ENCODE peak calls at places on chromosomes 4 and X, in six cellular contexts. Z, F, E, L, K and Y are unnamed samples. For H3K9me3, the result is how much of the 10 kb centered on the place peaks cover.

GRCh38 chr4:118877797-118878196 is 10.9 kb upstream of the SYNPO2 start:
- DNase-seq in Z (no peak), F (no peak), E (no peak), L (no peak), K (no peak), Y (no peak)

GRCh38 chr4:3174371-3175338 is 74.3 kb upstream of the MSANTD1 start:
- DNase-seq in Z (no peak), F (no peak), E (no peak), L (no peak), K (no peak), Y (no peak)

GRCh38 chrX:69149466-69150293 is 15.6 kb downstream of the PJA1 start:
- DNase-seq in Z (no peak), F (no peak), E (no peak), L (no peak), K (no peak), Y (no peak)

GRCh38 chr4:8739820-8740665 is 131.6 kb downstream of the HMX1 start:
- DNase-seq in Z (no peak), F (no peak), E (no peak), L (no peak), K (no peak), Y (peak)

GRCh38 chrX:9141496-9141895 is 107.6 kb upstream of the FAM9B start:
- DNase-seq in Z (no peak), F (no peak), E (no peak), L (peak), K (no peak), Y (peak)

GRCh38 chr4:81353861-81354260 is 117.8 kb downstream of the RASGEF1B start:
- DNase-seq in Z (no peak), F (no peak), E (no peak), L (no peak), K (no peak), Y (peak)

GRCh38 chr4:118749347-118749988 is 64.3 kb downstream of the METTL14 start:
- DNase-seq in Z (no peak), F (no peak), E (no peak), L (no peak), K (no peak), Y (no peak)

GRCh38 chrX:138917781-138918180 is 206.3 kb upstream of the FGF13 start:
- DNase-seq in Z (no peak), F (no peak), E (no peak), L (no peak), K (no peak), Y (no peak)

GRCh38 chr4:172573899-172574298 is 594.7 kb upstream of the GALNT7 start:
- DNase-seq in Z (peak), F (no peak), E (no peak), L (no peak), K (no peak), Y (no peak)

GRCh38 chrX:30039768-30040167 is 175.6 kb upstream of the MAGEB2 start:
- DNase-seq in Z (peak), F (no peak), E (no peak), L (no peak), K (no peak), Y (no peak)

GRCh38 chr4:173205656-173206055 is 37.0 kb downstream of the GALNT7 start:
- DNase-seq in Z (no peak), F (no peak), E (no peak), L (no peak), K (no peak), Y (no peak)

GRCh38 chr4:107561481-107561880 is 158.6 kb downstream of the PAPSS1 start:
- DNase-seq in Z (no peak), F (no peak), E (no peak), L (no peak), K (no peak), Y (no peak)

GRCh38 chrX:48835524-48836329 is at the start of gene PCSK1N:
- DNase-seq in Z (no peak), F (no peak), E (no peak), L (no peak), K (peak), Y (no peak)

GRCh38 chrX:70039758-70040157 is 10.0 kb downstream of the AWAT2 start:
- DNase-seq in Z (peak), F (no peak), E (no peak), L (no peak), K (no peak), Y (no peak)

GRCh38 chr4:12926189-12927066 is 557.7 kb downstream of the RAB28 start:
- DNase-seq in Z (no peak), F (no peak), E (no peak), L (no peak), K (no peak), Y (no peak)

GRCh38 chr4:7763106-7763505 is 176.6 kb downstream of the AFAP1 start:
- DNase-seq in Z (no peak), F (no peak), E (no peak), L (no peak), K (peak), Y (no peak)

GRCh38 chr4:24856586-24856985 is 56.3 kb downstream of the CCDC149 start:
- DNase-seq in Z (peak), F (peak), E (no peak), L (peak), K (no peak), Y (no peak)

GRCh38 chrX:42714981-42715688 is 62.8 kb downstream of the PPP1R2C start:
- DNase-seq in Z (peak), F (peak), E (peak), L (no peak), K (peak), Y (peak)

GRCh38 chrX:47664737-47665136 is 5.8 kb upstream of the UXT start:
- DNase-seq in Z (peak), F (no peak), E (no peak), L (no peak), K (no peak), Y (no peak)

GRCh38 chr4:82594466-82594865 is 32.7 kb upstream of the TMEM150C start:
- DNase-seq in Z (peak), F (no peak), E (no peak), L (no peak), K (no peak), Y (no peak)

GRCh38 chr4:155745984-155746383 is 12.8 kb upstream of the GUCY1B1 start:
- DNase-seq in Z (peak), F (no peak), E (no peak), L (no peak), K (no peak), Y (peak)

GRCh38 chr4:22488136-22488535 is 27.7 kb downstream of the ADGRA3 start:
- DNase-seq in Z (no peak), F (no peak), E (no peak), L (no peak), K (no peak), Y (no peak)

GRCh38 chr4:95268819-95269565 is 279.8 kb downstream of the UNC5C start:
- DNase-seq in Z (no peak), F (no peak), E (no peak), L (no peak), K (peak), Y (no peak)

GRCh38 chr4:145819246-145820181 is 119.1 kb downstream of the ZNF827 start:
- DNase-seq in Z (no peak), F (no peak), E (no peak), L (no peak), K (no peak), Y (no peak)

GRCh38 chr4:8703401-8703696 is 110.8 kb downstream of the CPZ start:
- DNase-seq in Z (no peak), F (peak), E (no peak), L (no peak), K (no peak), Y (no peak)

GRCh38 chr4:99087887-99088484 is 602 bp downstream of the ADH5 start:
- DNase-seq in Z (peak), F (peak), E (no peak), L (peak), K (peak), Y (peak)

GRCh38 chrX:7146703-7147430 is 645 bp upstream of the STS start:
- DNase-seq in Z (no peak), F (peak), E (no peak), L (no peak), K (no peak), Y (no peak)

GRCh38 chr4:3346146-3346545 is 53.3 kb downstream of the RGS12 start:
- DNase-seq in Z (peak), F (no peak), E (no peak), L (peak), K (no peak), Y (no peak)

GRCh38 chrX:29231800-29232199 is 644.6 kb downstream of the IL1RAPL1 start:
- DNase-seq in Z (peak), F (no peak), E (no peak), L (no peak), K (no peak), Y (no peak)

GRCh38 chr4:24551492-24552330 is 32.6 kb downstream of the DHX15 start:
- DNase-seq in Z (peak), F (no peak), E (no peak), L (no peak), K (no peak), Y (no peak)

GRCh38 chr4:81164623-81165416 is 50.2 kb downstream of the PRKG2 start:
- DNase-seq in Z (peak), F (no peak), E (no peak), L (peak), K (no peak), Y (peak)

GRCh38 chr4:114807759-114808404 is 209.3 kb downstream of the UGT8 start:
- DNase-seq in Z (peak), F (no peak), E (peak), L (no peak), K (no peak), Y (peak)

GRCh38 chr4:151408630-151409469 is at the start of gene FHIP1A:
- DNase-seq in Z (peak), F (peak), E (peak), L (peak), K (peak), Y (peak)

GRCh38 chr4:125313989-125314602 is 659 bp upstream of the FAT4 start:
- DNase-seq in Z (no peak), F (no peak), E (no peak), L (no peak), K (no peak), Y (no peak)

GRCh38 chrX:24494544-24495113 is 29.5 kb downstream of the PDK3 start:
- DNase-seq in Z (peak), F (no peak), E (no peak), L (peak), K (no peak), Y (peak)

GRCh38 chrX:130347336-130347735 is 7.6 kb downstream of the SLC25A14 start:
- DNase-seq in Z (no peak), F (no peak), E (no peak), L (no peak), K (no peak), Y (no peak)

GRCh38 chr4:6152879-6153705 is 47.3 kb downstream of the JAKMIP1 start:
- DNase-seq in Z (no peak), F (no peak), E (no peak), L (no peak), K (no peak), Y (no peak)

GRCh38 chr4:145482209-145483021 is 762 bp downstream of the SMAD1 start:
- DNase-seq in Z (peak), F (peak), E (no peak), L (peak), K (peak), Y (peak)

GRCh38 chrX:69618803-69619202 is 2.9 kb downstream of the EDA start:
- DNase-seq in Z (peak), F (no peak), E (no peak), L (no peak), K (no peak), Y (no peak)

GRCh38 chr4:121182296-121182695 is 18.2 kb upstream of the TNIP3 start:
- DNase-seq in Z (peak), F (no peak), E (no peak), L (no peak), K (no peak), Y (no peak)

GRCh38 chrX:78103001-78103634 is 930 bp upstream of the PGK1 start:
- DNase-seq in Z (no peak), F (no peak), E (no peak), L (no peak), K (no peak), Y (no peak)
- H3K4me3 ChIP-seq in Z (peak), F (peak), E (peak), L (peak), K (peak), Y (peak)

GRCh38 chrX:137550561-137551305 is 15.2 kb upstream of the ZIC3 start:
- DNase-seq in Z (no peak), F (no peak), E (no peak), L (no peak), K (no peak), Y (no peak)

GRCh38 chrX:137548261-137548660 is 17.7 kb upstream of the ZIC3 start:
- DNase-seq in Z (no peak), F (no peak), E (no peak), L (no peak), K (no peak), Y (no peak)

GRCh38 chrX:137547291-137547690 is 18.6 kb upstream of the ZIC3 start:
- DNase-seq in Z (no peak), F (no peak), E (no peak), L (no peak), K (no peak), Y (no peak)

GRCh38 chrX:137549846-137550534 is 15.9 kb upstream of the ZIC3 start:
- DNase-seq in Z (no peak), F (no peak), E (no peak), L (no peak), K (no peak), Y (no peak)

GRCh38 chrX:137549073-137549472 is 16.9 kb upstream of the ZIC3 start:
- DNase-seq in Z (no peak), F (no peak), E (no peak), L (no peak), K (no peak), Y (no peak)
- H3K9me3 ChIP-seq in Z (under half), F (under half), E (under half), L (under half), K (under half), Y (under half)

DNA sequence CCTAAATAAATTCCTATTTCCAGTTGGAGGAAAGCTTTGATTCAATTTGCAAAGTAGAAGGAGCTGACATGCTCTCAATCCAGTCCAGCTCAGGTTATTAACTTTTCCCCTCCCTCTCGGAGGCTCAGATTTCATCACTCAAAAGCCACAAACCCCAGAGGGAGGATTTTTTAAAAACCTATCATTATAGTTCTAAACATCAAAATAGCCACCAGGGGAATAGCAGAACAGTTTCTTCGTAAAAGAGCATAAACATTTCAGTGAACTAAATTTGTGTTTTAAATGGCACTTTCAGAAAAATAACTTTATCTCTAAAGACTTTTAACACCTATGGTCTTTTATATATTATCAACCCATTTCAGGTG is 8.8 kb downstream of the GPRIN3 start:
- DNase-seq in Z (peak), F (no peak), E (no peak), L (no peak), K (no peak), Y (no peak)
- H3K4me3 ChIP-seq in Z (peak), F (no peak), E (no peak), L (no peak), K (peak), Y (peak)

GRCh38 chr4:154065368-154065767 is 276.5 kb upstream of the SFRP2 start:
- DNase-seq in Z (no peak), F (no peak), E (no peak), L (no peak), K (no peak), Y (no peak)
- H3K9me3 ChIP-seq in Z (under half), F (under half), E (under half), L (under half), K (under half), Y (under half)